ENCODE peak calls at places on chromosomes 12 and 14, in four cellular contexts. One of them, this sample, is unnamed.

GRCh38 chr12:1917172-1918070 is 1.0 kb downstream of the CACNA2D4 start:
- DNase-seq in K562: peak
- DNase-seq in HCT116: no peak
- DNase-seq in Panc1: no peak
- DNase-seq in this sample: peak

GRCh38 chr12:109201496-109201885 is 85.1 kb downstream of the ACACB start:
- DNase-seq in K562: no peak
- DNase-seq in HCT116: no peak
- DNase-seq in Panc1: no peak
- DNase-seq in this sample: no peak

GRCh38 chr14:77339407-77339806 is 18.6 kb downstream of the GSTZ1 start:
- DNase-seq in K562: no peak
- DNase-seq in HCT116: no peak
- DNase-seq in Panc1: no peak
- DNase-seq in this sample: no peak

GRCh38 chr14:100317897-100318808 is 5.0 kb upstream of the SLC25A47 start:
- DNase-seq in K562: peak
- DNase-seq in HCT116: peak
- DNase-seq in Panc1: no peak
- DNase-seq in this sample: peak

GRCh38 chr12:96241484-96242256 is 47.5 kb downstream of the ELK3 start:
- DNase-seq in K562: no peak
- DNase-seq in HCT116: no peak
- DNase-seq in Panc1: no peak
- DNase-seq in this sample: no peak

GRCh38 chr14:76958975-76959710 is 69.4 kb downstream of the IRF2BPL start:
- DNase-seq in K562: peak
- DNase-seq in HCT116: peak
- DNase-seq in Panc1: no peak
- DNase-seq in this sample: peak

GRCh38 chr14:20755037-20755436 is 9.3 kb downstream of the EDDM3A start:
- DNase-seq in K562: no peak
- DNase-seq in HCT116: no peak
- DNase-seq in Panc1: no peak
- DNase-seq in this sample: no peak

GRCh38 chr12:122944588-122944987 is 21.7 kb downstream of the ABCB9 start:
- DNase-seq in K562: no peak
- DNase-seq in HCT116: peak
- DNase-seq in Panc1: no peak
- DNase-seq in this sample: no peak

GRCh38 chr12:75814856-75815754 is 216.5 kb downstream of the PHLDA1 start:
- DNase-seq in K562: no peak
- DNase-seq in HCT116: no peak
- DNase-seq in Panc1: no peak
- DNase-seq in this sample: peak

GRCh38 chr12:70052931-70053497 is 190.2 kb upstream of the CNOT2 start:
- DNase-seq in K562: peak
- DNase-seq in HCT116: peak
- DNase-seq in Panc1: no peak
- DNase-seq in this sample: no peak

GRCh38 chr14:59398841-59399240 is 66.3 kb downstream of the GPR135 start:
- DNase-seq in K562: no peak
- DNase-seq in HCT116: no peak
- DNase-seq in Panc1: no peak
- DNase-seq in this sample: no peak

GRCh38 chr14:65566820-65567522 is 154.4 kb downstream of the FUT8 start:
- DNase-seq in K562: no peak
- DNase-seq in HCT116: no peak
- DNase-seq in Panc1: no peak
- DNase-seq in this sample: no peak

GRCh38 chr14:69318241-69318640 is 58.3 kb downstream of the GALNT16 start:
- DNase-seq in K562: no peak
- DNase-seq in HCT116: no peak
- DNase-seq in Panc1: no peak
- DNase-seq in this sample: no peak

GRCh38 chr12:95848575-95849388 is 10.0 kb upstream of the SNRPF start:
- DNase-seq in K562: no peak
- DNase-seq in HCT116: no peak
- DNase-seq in Panc1: no peak
- DNase-seq in this sample: peak

GRCh38 chr12:6367065-6367968 is 8.0 kb downstream of the SCNN1A start:
- DNase-seq in K562: no peak
- DNase-seq in HCT116: no peak
- DNase-seq in Panc1: no peak
- DNase-seq in this sample: peak

GRCh38 chr12:131004166-131004565 is 50.5 kb downstream of the ADGRD1 start:
- DNase-seq in K562: no peak
- DNase-seq in HCT116: no peak
- DNase-seq in Panc1: no peak
- DNase-seq in this sample: no peak

GRCh38 chr14:104681689-104682074 is 7.7 kb upstream of the INF2 start:
- DNase-seq in K562: no peak
- DNase-seq in HCT116: no peak
- DNase-seq in Panc1: no peak
- DNase-seq in this sample: peak

DNA sequence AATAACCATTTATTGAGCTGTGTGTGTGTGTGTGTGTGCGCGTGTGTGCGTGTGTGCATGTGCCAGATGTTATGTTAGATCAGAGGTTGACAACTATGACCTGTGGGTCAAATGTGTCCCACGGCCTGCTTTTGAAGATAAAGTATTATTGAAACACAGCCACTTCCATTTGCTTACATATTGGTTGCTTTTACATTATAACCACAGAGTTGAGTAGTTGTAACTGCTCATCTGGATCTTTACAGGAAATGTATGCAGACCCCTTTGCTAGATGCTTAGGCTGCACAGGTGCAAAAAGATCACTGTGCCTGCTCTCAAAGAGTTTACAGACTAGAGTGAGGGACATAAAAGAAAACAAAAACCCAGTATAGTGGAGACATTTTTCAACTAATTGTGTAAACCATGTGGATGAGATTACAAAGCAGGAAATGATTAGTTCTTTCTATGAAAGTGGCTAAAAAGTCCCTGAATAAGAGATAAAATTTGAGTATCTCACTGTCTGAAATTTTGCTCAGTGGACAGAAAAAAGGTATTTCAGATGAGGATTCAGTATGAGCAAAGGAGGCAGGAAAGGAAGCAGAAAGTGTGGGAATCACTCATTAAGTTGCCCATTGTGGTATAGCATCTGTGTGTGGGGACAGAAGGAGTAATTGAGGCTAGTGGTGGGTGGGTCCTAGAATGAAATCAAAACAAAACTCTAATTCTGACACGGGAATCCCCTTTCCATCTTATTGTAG is 188.4 kb downstream of the PAH start:
- DNase-seq in K562: no peak
- DNase-seq in HCT116: no peak
- DNase-seq in Panc1: no peak
- DNase-seq in this sample: no peak
- TF ChIP-seq SIN3A in K562: no peak
- TF ChIP-seq SIN3A in HCT116: no peak
- TF ChIP-seq SIN3A in Panc1: no peak
- TF ChIP-seq SIN3A in this sample: no peak

GRCh38 chr12:113269257-113269943 is 48.1 kb downstream of the TPCN1 start:
- DNase-seq in K562: no peak
- DNase-seq in HCT116: no peak
- DNase-seq in Panc1: no peak
- DNase-seq in this sample: no peak

GRCh38 chr12:113270709-113271009 is 49.4 kb downstream of the TPCN1 start:
- DNase-seq in K562: no peak
- DNase-seq in HCT116: no peak
- DNase-seq in Panc1: no peak
- DNase-seq in this sample: no peak

GRCh38 chr12:113273053-113273725 is 51.9 kb downstream of the TPCN1 start:
- DNase-seq in K562: no peak
- DNase-seq in HCT116: no peak
- DNase-seq in Panc1: no peak
- DNase-seq in this sample: no peak

GRCh38 chr12:113271466-113271852 is 50.2 kb downstream of the TPCN1 start:
- DNase-seq in K562: no peak
- DNase-seq in HCT116: no peak
- DNase-seq in Panc1: no peak
- DNase-seq in this sample: no peak

GRCh38 chr12:113271853-113272561 is 50.7 kb downstream of the TPCN1 start:
- DNase-seq in K562: peak
- DNase-seq in HCT116: no peak
- DNase-seq in Panc1: no peak
- DNase-seq in this sample: peak
- TF ChIP-seq REST in K562: no peak
- TF ChIP-seq REST in HCT116: no peak
- TF ChIP-seq REST in Panc1: no peak
- TF ChIP-seq REST in this sample: no peak

GRCh38 chr12:57110189-57111045 is 745 bp downstream of the STAT6 start:
- DNase-seq in K562: peak
- DNase-seq in HCT116: no peak
- DNase-seq in Panc1: no peak
- DNase-seq in this sample: peak

GRCh38 chr12:57111046-57111698 is at the start of gene STAT6:
- DNase-seq in K562: peak
- DNase-seq in HCT116: no peak
- DNase-seq in Panc1: no peak
- DNase-seq in this sample: no peak

GRCh38 chr12:57112492-57113294 is 1.5 kb upstream of the STAT6 start:
- DNase-seq in K562: no peak
- DNase-seq in HCT116: no peak
- DNase-seq in Panc1: peak
- DNase-seq in this sample: no peak

GRCh38 chr12:57107456-57107855 is 3.7 kb downstream of the STAT6 start:
- DNase-seq in K562: peak
- DNase-seq in HCT116: no peak
- DNase-seq in Panc1: no peak
- DNase-seq in this sample: no peak

DNA sequence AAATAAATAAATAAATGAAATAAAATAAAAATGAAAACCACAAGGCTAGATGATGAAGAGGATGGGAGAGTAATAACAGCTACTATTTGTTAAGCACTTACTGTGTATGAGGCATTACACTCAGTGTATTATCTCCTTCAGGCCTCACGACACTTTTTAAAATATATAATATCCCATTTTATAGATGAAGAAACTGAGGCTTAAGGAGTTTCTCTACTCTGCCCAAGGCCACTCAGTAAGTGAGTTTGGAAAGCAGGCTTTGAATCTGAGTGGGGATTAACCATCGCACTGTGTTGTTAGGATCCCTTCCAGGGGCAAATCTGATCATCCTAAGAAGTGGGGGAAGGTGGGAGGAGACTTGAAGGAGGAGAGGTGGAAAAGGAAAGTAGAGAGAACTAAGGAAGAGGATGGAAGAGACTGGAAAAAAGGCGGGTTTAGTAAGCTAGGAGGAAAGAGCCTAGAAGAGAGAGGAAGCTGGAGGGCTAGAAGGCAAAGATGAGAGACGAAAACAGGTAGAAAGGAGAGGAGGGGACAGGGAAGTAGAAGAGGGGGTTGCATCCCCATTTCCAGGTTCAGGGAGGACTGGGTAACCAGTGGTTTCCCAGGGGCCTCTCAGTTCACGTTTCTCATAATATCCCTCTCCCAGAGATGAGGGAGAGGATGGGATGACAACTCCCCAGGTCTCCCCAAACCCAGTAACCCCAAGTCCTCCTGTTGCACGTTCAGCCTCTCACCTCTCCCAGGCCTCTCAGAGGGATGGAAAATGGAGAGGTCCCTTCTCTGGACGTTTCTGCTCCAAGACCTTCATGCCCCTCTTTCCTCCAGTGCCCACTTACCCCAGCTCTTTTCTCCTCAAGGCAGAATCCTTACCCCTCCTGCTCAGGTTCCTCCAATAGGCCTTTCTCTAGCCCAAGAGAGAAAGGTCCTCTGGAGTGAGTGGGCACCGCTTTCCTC is 1.7 kb downstream of the STAT6 start:
- DNase-seq in K562: peak
- DNase-seq in HCT116: no peak
- DNase-seq in Panc1: no peak
- DNase-seq in this sample: peak
- TF ChIP-seq SIN3A in K562: no peak
- TF ChIP-seq SIN3A in HCT116: no peak
- TF ChIP-seq SIN3A in Panc1: no peak
- TF ChIP-seq SIN3A in this sample: no peak

GRCh38 chr14:30077946-30078345 is 150.3 kb upstream of the PRKD1 start:
- DNase-seq in K562: no peak
- DNase-seq in HCT116: no peak
- DNase-seq in Panc1: no peak
- DNase-seq in this sample: no peak

DNA sequence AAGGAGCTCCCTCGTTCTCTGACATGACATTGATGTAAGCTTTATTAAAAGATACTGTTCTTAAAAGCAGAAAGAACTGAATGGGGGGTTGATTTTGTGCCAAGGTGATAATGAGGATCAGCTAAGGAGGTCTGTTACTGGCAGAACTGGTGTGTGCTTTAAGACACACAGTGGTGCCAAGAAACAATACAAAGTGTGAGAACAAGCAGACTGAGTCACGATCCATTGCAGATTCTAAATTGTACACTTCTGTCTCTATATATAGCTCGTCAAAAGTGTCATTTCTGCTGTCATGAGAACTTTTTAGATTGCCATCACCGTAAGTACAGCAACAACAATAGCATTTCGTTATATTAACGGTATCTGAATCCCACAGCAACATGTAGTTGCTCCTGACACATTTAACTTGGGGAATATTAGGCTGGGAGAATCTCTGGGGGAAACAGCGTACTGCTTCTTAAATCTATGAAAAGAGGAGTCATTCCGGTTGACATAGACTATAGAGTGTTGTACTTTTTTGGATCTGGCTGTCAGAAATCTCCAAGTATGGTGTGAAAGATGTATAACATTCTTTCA is 151.3 kb upstream of the PRKD1 start:
- DNase-seq in K562: no peak
- DNase-seq in HCT116: no peak
- DNase-seq in Panc1: no peak
- DNase-seq in this sample: no peak
- TF ChIP-seq REST in K562: no peak
- TF ChIP-seq REST in HCT116: no peak
- TF ChIP-seq REST in Panc1: no peak
- TF ChIP-seq REST in this sample: no peak

This sample was measured in SK-N-SH.